ENCODE peak calls at places on chromosomes 11 and 22, in five cellular contexts. One of them, this sample, is unnamed.

GRCh38 chr11:123166095-123166559 is 28.9 kb downstream of the CLMP start:
- DNase-seq in KBM-7: peak; percentile 1
- DNase-seq in stimulated activated CD8-positive, alpha-beta memory T cell treated with anti-CD3 and anti-CD28 coated beads, Interleukin-7, amount 100 ng/mL, for 24 hours: no peak
- DNase-seq in stimulated activated CD4-positive, alpha-beta T cell treated with anti-CD3 and anti-CD28 coated beads, TNF-alpha, amount 100 ng/mL, for 24 hours: no peak
- DNase-seq in right lobe of liver: peak; percentile 17
- DNase-seq in this sample: no peak

GRCh38 chr11:78032090-78032489 is 9.0 kb upstream of the KCTD14 start:
- DNase-seq in KBM-7: no peak
- DNase-seq in stimulated activated CD8-positive, alpha-beta memory T cell treated with anti-CD3 and anti-CD28 coated beads, Interleukin-7, amount 100 ng/mL, for 24 hours: no peak
- DNase-seq in stimulated activated CD4-positive, alpha-beta T cell treated with anti-CD3 and anti-CD28 coated beads, TNF-alpha, amount 100 ng/mL, for 24 hours: no peak
- DNase-seq in right lobe of liver: no peak
- DNase-seq in this sample: no peak

GRCh38 chr22:49917997-49918910 is at the start of the genes ALG12 and CRELD2:
- DNase-seq in KBM-7: peak; percentile 98
- DNase-seq in stimulated activated CD8-positive, alpha-beta memory T cell treated with anti-CD3 and anti-CD28 coated beads, Interleukin-7, amount 100 ng/mL, for 24 hours: peak; percentile 96
- DNase-seq in stimulated activated CD4-positive, alpha-beta T cell treated with anti-CD3 and anti-CD28 coated beads, TNF-alpha, amount 100 ng/mL, for 24 hours: peak; percentile 96
- DNase-seq in right lobe of liver: peak; percentile 98
- DNase-seq in this sample: peak; percentile 91

GRCh38 chr22:29503811-29504372 is 23.9 kb downstream of the NEFH start:
- DNase-seq in KBM-7: peak; percentile 52
- DNase-seq in stimulated activated CD8-positive, alpha-beta memory T cell treated with anti-CD3 and anti-CD28 coated beads, Interleukin-7, amount 100 ng/mL, for 24 hours: no peak
- DNase-seq in stimulated activated CD4-positive, alpha-beta T cell treated with anti-CD3 and anti-CD28 coated beads, TNF-alpha, amount 100 ng/mL, for 24 hours: no peak
- DNase-seq in right lobe of liver: no peak
- DNase-seq in this sample: no peak

GRCh38 chr11:22792497-22792896 is 37.1 kb downstream of the SVIP start:
- DNase-seq in KBM-7: no peak
- DNase-seq in stimulated activated CD8-positive, alpha-beta memory T cell treated with anti-CD3 and anti-CD28 coated beads, Interleukin-7, amount 100 ng/mL, for 24 hours: no peak
- DNase-seq in stimulated activated CD4-positive, alpha-beta T cell treated with anti-CD3 and anti-CD28 coated beads, TNF-alpha, amount 100 ng/mL, for 24 hours: no peak
- DNase-seq in right lobe of liver: no peak
- DNase-seq in this sample: no peak

GRCh38 chr22:38201718-38202436 is at the start of gene MAFF:
- DNase-seq in KBM-7: peak; percentile 89
- DNase-seq in stimulated activated CD8-positive, alpha-beta memory T cell treated with anti-CD3 and anti-CD28 coated beads, Interleukin-7, amount 100 ng/mL, for 24 hours: peak; percentile 83
- DNase-seq in stimulated activated CD4-positive, alpha-beta T cell treated with anti-CD3 and anti-CD28 coated beads, TNF-alpha, amount 100 ng/mL, for 24 hours: peak; percentile 74
- DNase-seq in right lobe of liver: peak; percentile 97
- DNase-seq in this sample: peak; percentile 89

GRCh38 chr22:23237201-23237798 is 57.0 kb downstream of the BCR start:
- DNase-seq in KBM-7: no peak
- DNase-seq in stimulated activated CD8-positive, alpha-beta memory T cell treated with anti-CD3 and anti-CD28 coated beads, Interleukin-7, amount 100 ng/mL, for 24 hours: no peak
- DNase-seq in stimulated activated CD4-positive, alpha-beta T cell treated with anti-CD3 and anti-CD28 coated beads, TNF-alpha, amount 100 ng/mL, for 24 hours: no peak
- DNase-seq in right lobe of liver: no peak
- DNase-seq in this sample: no peak

GRCh38 chr11:120182790-120183491 is 27.9 kb upstream of the OAF start:
- DNase-seq in KBM-7: peak; percentile 19
- DNase-seq in stimulated activated CD8-positive, alpha-beta memory T cell treated with anti-CD3 and anti-CD28 coated beads, Interleukin-7, amount 100 ng/mL, for 24 hours: no peak
- DNase-seq in stimulated activated CD4-positive, alpha-beta T cell treated with anti-CD3 and anti-CD28 coated beads, TNF-alpha, amount 100 ng/mL, for 24 hours: no peak
- DNase-seq in right lobe of liver: peak; percentile 78
- DNase-seq in this sample: no peak

GRCh38 chr11:128547946-128548654 is 39.3 kb downstream of the ETS1 start:
- DNase-seq in KBM-7: no peak
- DNase-seq in stimulated activated CD8-positive, alpha-beta memory T cell treated with anti-CD3 and anti-CD28 coated beads, Interleukin-7, amount 100 ng/mL, for 24 hours: no peak
- DNase-seq in stimulated activated CD4-positive, alpha-beta T cell treated with anti-CD3 and anti-CD28 coated beads, TNF-alpha, amount 100 ng/mL, for 24 hours: no peak
- DNase-seq in right lobe of liver: no peak
- DNase-seq in this sample: no peak

GRCh38 chr11:66489636-66490035 is 9.4 kb downstream of the DPP3 start:
- DNase-seq in KBM-7: no peak
- DNase-seq in stimulated activated CD8-positive, alpha-beta memory T cell treated with anti-CD3 and anti-CD28 coated beads, Interleukin-7, amount 100 ng/mL, for 24 hours: no peak
- DNase-seq in stimulated activated CD4-positive, alpha-beta T cell treated with anti-CD3 and anti-CD28 coated beads, TNF-alpha, amount 100 ng/mL, for 24 hours: no peak
- DNase-seq in right lobe of liver: no peak
- DNase-seq in this sample: no peak

GRCh38 chr11:15972838-15973237 is 383.5 kb downstream of the SOX6 start:
- DNase-seq in KBM-7: no peak
- DNase-seq in stimulated activated CD8-positive, alpha-beta memory T cell treated with anti-CD3 and anti-CD28 coated beads, Interleukin-7, amount 100 ng/mL, for 24 hours: no peak
- DNase-seq in stimulated activated CD4-positive, alpha-beta T cell treated with anti-CD3 and anti-CD28 coated beads, TNF-alpha, amount 100 ng/mL, for 24 hours: no peak
- DNase-seq in right lobe of liver: no peak
- DNase-seq in this sample: no peak

GRCh38 chr22:50562523-50563409 is at the start of gene SYCE3:
- DNase-seq in KBM-7: peak; percentile 97
- DNase-seq in stimulated activated CD8-positive, alpha-beta memory T cell treated with anti-CD3 and anti-CD28 coated beads, Interleukin-7, amount 100 ng/mL, for 24 hours: peak; percentile 96
- DNase-seq in stimulated activated CD4-positive, alpha-beta T cell treated with anti-CD3 and anti-CD28 coated beads, TNF-alpha, amount 100 ng/mL, for 24 hours: peak; percentile 94
- DNase-seq in right lobe of liver: peak; percentile 99
- DNase-seq in this sample: peak; percentile 89

GRCh38 chr11:1749020-1749758 is 1.2 kb downstream of the IFITM10 start:
- DNase-seq in KBM-7: no peak
- DNase-seq in stimulated activated CD8-positive, alpha-beta memory T cell treated with anti-CD3 and anti-CD28 coated beads, Interleukin-7, amount 100 ng/mL, for 24 hours: no peak
- DNase-seq in stimulated activated CD4-positive, alpha-beta T cell treated with anti-CD3 and anti-CD28 coated beads, TNF-alpha, amount 100 ng/mL, for 24 hours: no peak
- DNase-seq in right lobe of liver: peak; percentile 51
- DNase-seq in this sample: no peak

GRCh38 chr11:26946209-26946828 is 47.6 kb upstream of the FIBIN start:
- DNase-seq in KBM-7: no peak
- DNase-seq in stimulated activated CD8-positive, alpha-beta memory T cell treated with anti-CD3 and anti-CD28 coated beads, Interleukin-7, amount 100 ng/mL, for 24 hours: no peak
- DNase-seq in stimulated activated CD4-positive, alpha-beta T cell treated with anti-CD3 and anti-CD28 coated beads, TNF-alpha, amount 100 ng/mL, for 24 hours: no peak
- DNase-seq in right lobe of liver: no peak
- DNase-seq in this sample: no peak

GRCh38 chr11:82895437-82896091 is 4.7 kb downstream of the PRCP start:
- DNase-seq in KBM-7: peak; percentile 69
- DNase-seq in stimulated activated CD8-positive, alpha-beta memory T cell treated with anti-CD3 and anti-CD28 coated beads, Interleukin-7, amount 100 ng/mL, for 24 hours: no peak
- DNase-seq in stimulated activated CD4-positive, alpha-beta T cell treated with anti-CD3 and anti-CD28 coated beads, TNF-alpha, amount 100 ng/mL, for 24 hours: no peak
- DNase-seq in right lobe of liver: no peak
- DNase-seq in this sample: no peak

GRCh38 chr11:18394300-18394927 is at the start of gene LDHA:
- DNase-seq in KBM-7: peak; percentile 95
- DNase-seq in stimulated activated CD8-positive, alpha-beta memory T cell treated with anti-CD3 and anti-CD28 coated beads, Interleukin-7, amount 100 ng/mL, for 24 hours: peak; percentile 99
- DNase-seq in stimulated activated CD4-positive, alpha-beta T cell treated with anti-CD3 and anti-CD28 coated beads, TNF-alpha, amount 100 ng/mL, for 24 hours: peak; percentile 99
- DNase-seq in right lobe of liver: peak; percentile 99
- DNase-seq in this sample: peak; percentile 98

GRCh38 chr22:27747396-27748256 is 53.9 kb downstream of the MN1 start:
- DNase-seq in KBM-7: no peak
- DNase-seq in stimulated activated CD8-positive, alpha-beta memory T cell treated with anti-CD3 and anti-CD28 coated beads, Interleukin-7, amount 100 ng/mL, for 24 hours: no peak
- DNase-seq in stimulated activated CD4-positive, alpha-beta T cell treated with anti-CD3 and anti-CD28 coated beads, TNF-alpha, amount 100 ng/mL, for 24 hours: no peak
- DNase-seq in right lobe of liver: no peak
- DNase-seq in this sample: no peak

GRCh38 chr11:96263361-96263763 is 79.6 kb downstream of the MAML2 start:
- DNase-seq in KBM-7: no peak
- DNase-seq in stimulated activated CD8-positive, alpha-beta memory T cell treated with anti-CD3 and anti-CD28 coated beads, Interleukin-7, amount 100 ng/mL, for 24 hours: no peak
- DNase-seq in stimulated activated CD4-positive, alpha-beta T cell treated with anti-CD3 and anti-CD28 coated beads, TNF-alpha, amount 100 ng/mL, for 24 hours: no peak
- DNase-seq in right lobe of liver: no peak
- DNase-seq in this sample: no peak

GRCh38 chr22:35621446-35621845 is 4.3 kb upstream of the MB start:
- DNase-seq in KBM-7: no peak
- DNase-seq in stimulated activated CD8-positive, alpha-beta memory T cell treated with anti-CD3 and anti-CD28 coated beads, Interleukin-7, amount 100 ng/mL, for 24 hours: no peak
- DNase-seq in stimulated activated CD4-positive, alpha-beta T cell treated with anti-CD3 and anti-CD28 coated beads, TNF-alpha, amount 100 ng/mL, for 24 hours: no peak
- DNase-seq in right lobe of liver: no peak
- DNase-seq in this sample: no peak

GRCh38 chr22:19429950-19430889 is 1.3 kb downstream of the HIRA start:
- DNase-seq in KBM-7: peak; percentile 66
- DNase-seq in stimulated activated CD8-positive, alpha-beta memory T cell treated with anti-CD3 and anti-CD28 coated beads, Interleukin-7, amount 100 ng/mL, for 24 hours: no peak
- DNase-seq in stimulated activated CD4-positive, alpha-beta T cell treated with anti-CD3 and anti-CD28 coated beads, TNF-alpha, amount 100 ng/mL, for 24 hours: no peak
- DNase-seq in right lobe of liver: peak; percentile 85
- DNase-seq in this sample: peak; percentile 16

GRCh38 chr11:11370263-11371060 is 17.4 kb upstream of the CSNK2A3 start:
- DNase-seq in KBM-7: no peak
- DNase-seq in stimulated activated CD8-positive, alpha-beta memory T cell treated with anti-CD3 and anti-CD28 coated beads, Interleukin-7, amount 100 ng/mL, for 24 hours: no peak
- DNase-seq in stimulated activated CD4-positive, alpha-beta T cell treated with anti-CD3 and anti-CD28 coated beads, TNF-alpha, amount 100 ng/mL, for 24 hours: no peak
- DNase-seq in right lobe of liver: no peak
- DNase-seq in this sample: no peak

GRCh38 chr11:2099523-2100316 is 39.5 kb downstream of the IGF2 start:
- DNase-seq in KBM-7: no peak
- DNase-seq in stimulated activated CD8-positive, alpha-beta memory T cell treated with anti-CD3 and anti-CD28 coated beads, Interleukin-7, amount 100 ng/mL, for 24 hours: no peak
- DNase-seq in stimulated activated CD4-positive, alpha-beta T cell treated with anti-CD3 and anti-CD28 coated beads, TNF-alpha, amount 100 ng/mL, for 24 hours: no peak
- DNase-seq in right lobe of liver: peak; percentile 62
- DNase-seq in this sample: no peak

GRCh38 chr22:46501701-46502100 is 35.7 kb downstream of the CELSR1 start:
- DNase-seq in KBM-7: no peak
- DNase-seq in stimulated activated CD8-positive, alpha-beta memory T cell treated with anti-CD3 and anti-CD28 coated beads, Interleukin-7, amount 100 ng/mL, for 24 hours: no peak
- DNase-seq in stimulated activated CD4-positive, alpha-beta T cell treated with anti-CD3 and anti-CD28 coated beads, TNF-alpha, amount 100 ng/mL, for 24 hours: no peak
- DNase-seq in right lobe of liver: no peak
- DNase-seq in this sample: no peak